ENCODE peak calls at places on chromosomes 7 and 10, in five cellular contexts. K is GM12878, W is HepG2, F is K562, X is upper lobe of left lung. R is an unnamed sample.

GRCh38 chr7:143096146-143096545 is 35.7 kb upstream of the PIP start:
- ATAC-seq in X (no peak), F (no peak), K (no peak), W (no peak), R (no peak)

GRCh38 chr7:80379034-80379433 is 132.8 kb downstream of the GNAT3 start:
- ATAC-seq in W (no peak), X (no peak), F (no peak), K (no peak), R (no peak)

GRCh38 chr10:129774082-129774735 is 189.9 kb downstream of the EBF3 start:
- ATAC-seq in W (no peak), F (no peak), K (no peak), X (no peak), R (no peak)

GRCh38 chr10:122636953-122637352 is 62.7 kb downstream of the C10orf120 start:
- ATAC-seq in K (no peak), W (no peak), X (no peak), F (no peak), R (no peak)

GRCh38 chr10:124618674-124619073 is 125.5 kb downstream of the FAM53B start:
- ATAC-seq in W (no peak), K (no peak), F (no peak), X (no peak), R (no peak)

GRCh38 chr7:33550979-33551378 is 354.4 kb upstream of the BMPER start:
- ATAC-seq in K (no peak), W (no peak), F (no peak), X (no peak), R (no peak)

GRCh38 chr7:152527610-152528032 is 91.8 kb upstream of the KMT2C start:
- ATAC-seq in W (no peak), K (no peak), F (no peak), X (peak), R (peak)

GRCh38 chr10:45253183-45253914 is 62.1 kb downstream of the OR13A1 start:
- ATAC-seq in W (no peak), F (peak), X (no peak), K (peak), R (no peak)

GRCh38 chr10:112926906-112927688 is 22.9 kb upstream of the TCF7L2 start:
- ATAC-seq in K (no peak), W (no peak), X (no peak), F (no peak), R (no peak)

GRCh38 chr10:75470901-75471300 is 39.5 kb downstream of the LRMDA start:
- ATAC-seq in F (no peak), K (no peak), W (no peak), X (peak), R (peak)

GRCh38 chr7:93646538-93646937 is 72.0 kb upstream of the CALCR start:
- ATAC-seq in F (no peak), K (no peak), X (no peak), W (no peak), R (no peak)

GRCh38 chr10:116044722-116045374 is 228.2 kb downstream of the GFRA1 start:
- ATAC-seq in K (no peak), X (peak), F (no peak), W (no peak), R (peak)

GRCh38 chr7:21767300-21767900 is 178.3 kb downstream of the CDCA7L start:
- ATAC-seq in X (peak), F (peak), W (peak), K (peak), R (peak)

GRCh38 chr10:78992333-78992732 is 76.4 kb upstream of the ZMIZ1 start:
- ATAC-seq in K (peak), F (peak), W (no peak), X (no peak), R (no peak)

DNA sequence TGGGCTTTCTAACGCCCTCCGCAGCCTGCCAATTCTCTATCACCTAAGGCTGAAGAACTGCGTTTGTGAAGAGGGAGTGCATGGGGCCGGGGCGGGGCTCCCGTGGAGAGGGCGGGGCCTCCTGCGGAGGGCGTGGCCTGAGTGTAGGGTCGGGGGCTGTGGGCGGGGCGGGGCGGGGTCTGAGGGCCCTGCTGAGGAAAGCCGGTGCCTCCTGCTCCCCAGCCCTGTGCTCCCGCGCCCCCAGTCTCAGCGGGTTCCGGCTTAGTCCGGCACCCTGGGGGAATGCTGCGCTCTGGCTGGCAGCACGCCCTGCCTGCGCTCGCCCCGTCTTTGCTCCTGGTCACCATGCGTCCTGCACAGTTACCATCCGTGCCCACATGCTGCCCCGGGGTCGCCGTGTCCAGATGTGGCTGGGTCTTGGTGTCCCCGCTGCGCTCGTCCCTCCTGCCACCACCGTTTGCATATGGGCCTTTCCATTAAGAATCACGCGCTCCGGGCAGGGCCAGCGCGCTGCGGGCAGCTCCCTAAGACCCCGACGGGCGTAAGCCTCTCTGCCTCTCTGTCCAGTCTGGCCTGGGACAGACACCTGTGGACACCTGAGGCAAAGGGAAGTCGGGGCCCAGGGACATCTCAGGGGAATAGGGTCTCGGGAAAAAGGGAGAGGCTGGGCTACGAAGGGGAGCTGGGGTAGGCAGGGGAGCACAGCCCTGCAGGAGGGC is 144.0 kb upstream of the RET start:
- ATAC-seq in W (no peak), F (peak), X (peak), K (peak), R (no peak)
- TF ChIP-seq POLR2AphosphoS5 in W (no peak), F (no peak), X (no peak), K (no peak), R (no peak)

DNA sequence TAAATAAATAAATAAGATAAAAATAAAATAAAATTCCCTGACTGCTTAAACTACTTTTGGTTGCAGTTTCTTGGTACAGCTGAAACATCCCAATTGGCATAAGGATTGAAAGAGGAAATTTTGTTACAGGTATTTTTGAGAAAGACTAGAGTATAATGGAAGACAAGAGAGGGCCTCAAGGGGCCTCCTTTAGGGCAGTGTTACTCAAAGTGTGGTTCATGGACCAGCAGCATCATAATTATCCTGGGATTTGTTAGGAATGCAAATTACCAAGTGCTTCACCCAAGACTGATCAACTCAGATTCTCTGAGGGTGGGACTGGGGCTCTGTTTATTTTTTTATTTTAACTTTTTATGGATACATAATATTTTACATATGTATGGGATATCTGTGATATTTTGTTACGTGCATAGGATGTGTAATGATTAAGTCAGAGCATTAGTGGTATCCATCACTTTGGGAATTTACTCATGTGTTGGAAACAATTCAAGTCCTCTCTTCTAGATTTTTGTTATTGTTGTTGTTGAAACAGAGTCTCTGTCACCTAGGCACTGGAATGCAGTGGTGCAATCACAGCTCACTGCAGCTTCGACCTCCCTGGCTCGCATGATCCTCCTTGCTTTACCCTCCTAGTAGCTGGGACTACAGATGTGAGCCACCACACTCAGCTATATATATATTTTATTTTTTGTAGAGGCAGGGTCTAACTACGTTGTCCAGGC is 2.3 kb upstream of the KCTD7 start:
- ATAC-seq in K (no peak), W (no peak), F (no peak), X (no peak), R (no peak)
- H3K27ac ChIP-seq in K (no peak), W (peak), F (no peak), X (no peak), R (peak)

DNA sequence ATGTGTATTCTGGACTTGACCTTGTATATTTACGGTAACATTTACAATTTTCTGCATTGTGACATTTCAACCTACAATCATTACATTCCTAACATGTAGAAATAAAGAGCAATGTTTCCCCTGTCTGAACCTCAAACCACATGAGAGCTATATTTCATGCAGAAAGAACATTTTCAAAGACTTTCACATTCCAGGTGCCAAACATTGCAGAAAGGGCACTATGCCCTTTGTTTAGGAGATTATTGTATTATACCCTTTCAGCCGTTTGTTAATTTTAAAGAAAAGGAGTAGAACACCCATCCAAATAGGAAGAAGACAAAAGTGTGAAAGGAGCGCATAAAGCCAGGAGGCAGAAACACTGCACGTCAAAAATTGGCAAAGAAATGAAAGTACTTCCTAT is 260.4 kb downstream of the RELN start:
- ATAC-seq in W (no peak), K (no peak), F (no peak), X (no peak), R (no peak)
- TF ChIP-seq EP300 in W (no peak), K (no peak), F (no peak), X (no peak), R (no peak)

GRCh38 chr7:38248069-38248567 is 25.3 kb downstream of the TARP start:
- ATAC-seq in K (no peak), F (peak), W (no peak), X (no peak), R (no peak)

GRCh38 chr7:38244516-38244915 is 28.9 kb downstream of the TARP start:
- ATAC-seq in F (peak), W (no peak), K (no peak), X (no peak), R (no peak)

GRCh38 chr7:38241071-38241470 is 32.4 kb downstream of the TARP start:
- ATAC-seq in X (no peak), K (no peak), F (no peak), W (no peak), R (no peak)

GRCh38 chr7:38242814-38243213 is 30.6 kb downstream of the TARP start:
- ATAC-seq in K (no peak), W (no peak), X (no peak), F (peak), R (no peak)

DNA sequence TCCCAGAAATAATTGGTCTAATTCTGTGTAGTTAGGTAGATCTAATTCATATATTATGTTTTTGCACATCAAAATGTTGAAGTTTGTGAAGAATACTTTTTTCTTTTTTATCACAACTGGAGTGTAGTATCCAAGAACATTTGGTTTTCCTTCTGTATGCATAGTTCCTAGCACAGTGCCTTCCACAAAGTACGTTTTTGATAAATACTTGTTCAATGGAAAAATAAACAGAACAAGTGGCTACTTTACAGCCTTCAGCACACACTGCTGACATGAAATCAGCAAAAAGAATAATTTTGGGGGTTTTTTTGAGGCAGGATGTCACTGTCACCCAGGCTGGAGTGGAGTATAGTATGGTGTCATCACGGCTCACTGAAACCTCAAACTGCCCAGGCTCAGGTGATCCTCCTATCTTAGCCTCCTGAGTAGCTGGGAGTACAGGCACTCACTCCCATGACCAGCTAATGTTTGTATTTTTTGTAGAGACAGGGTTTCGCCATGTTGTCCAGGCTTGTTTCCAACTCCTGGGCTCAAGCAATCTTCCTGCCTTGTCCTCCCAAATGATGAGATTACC is 27.9 kb downstream of the TARP start:
- ATAC-seq in W (no peak), X (peak), F (peak), K (peak), R (no peak)
- TF ChIP-seq POLR2AphosphoS5 in W (no peak), X (no peak), F (no peak), K (no peak), R (no peak)